ENCODE peak calls at places on chromosomes 4 and X, in eight cellular contexts. T is stomach, U is ovary, O is esophagus muscularis mucosa, F is K562, W is GM12878, V is suprapubic skin, L is tibial nerve. Y is an unnamed sample. For H3K4me1, the result is how much of the 10 kb centered on the place peaks cover.

GRCh38 chr4:24533364-24533763 is 51.0 kb downstream of the DHX15 start:
- DNase-seq in T (no peak), U (no peak), O (no peak), F (no peak), W (no peak), V (no peak), L (no peak), Y (no peak)

GRCh38 chr4:102439835-102440234 is 61.3 kb upstream of the NFKB1 start:
- DNase-seq in T (no peak), U (no peak), O (no peak), F (peak), W (no peak), V (no peak), L (peak), Y (no peak)

GRCh38 chr4:15899511-15899910 is 39.0 kb downstream of the FGFBP1 start:
- DNase-seq in T (no peak), U (no peak), O (no peak), F (no peak), W (no peak), V (no peak), L (no peak), Y (no peak)

GRCh38 chrX:2360731-2361130 is 140.0 kb downstream of the DHRSX start:
- DNase-seq in T (no peak), U (no peak), O (no peak), F (peak), W (no peak), V (no peak), L (no peak), Y (no peak)

GRCh38 chr4:152102184-152103000 is 341.6 kb upstream of the GATB start:
- DNase-seq in T (no peak), U (no peak), O (peak), F (no peak), W (no peak), V (no peak), L (no peak), Y (no peak)

GRCh38 chrX:39577976-39578962 is 519.5 kb downstream of the BCOR start:
- DNase-seq in T (peak), U (peak), O (no peak), F (no peak), W (peak), V (no peak), L (peak), Y (peak)

GRCh38 chrX:56782362-56782761 is 53.3 kb downstream of the NBDY start:
- DNase-seq in T (no peak), U (no peak), O (no peak), F (no peak), W (no peak), V (no peak), L (no peak), Y (no peak)

GRCh38 chrX:49137492-49137891 is 14.0 kb upstream of the GPKOW start:
- DNase-seq in T (no peak), U (no peak), O (no peak), F (no peak), W (no peak), V (no peak), L (no peak), Y (no peak)

GRCh38 chr4:6011686-6012085 is 6.5 kb downstream of the C4orf50 start:
- DNase-seq in T (peak), U (peak), O (no peak), F (no peak), W (no peak), V (no peak), L (no peak), Y (no peak)

GRCh38 chrX:10620121-10620699 is at the start of gene MID1:
- DNase-seq in T (peak), U (peak), O (no peak), F (no peak), W (no peak), V (peak), L (peak), Y (peak)

GRCh38 chr4:123649644-123650356 is 253.2 kb downstream of the SPRY1 start:
- DNase-seq in T (peak), U (no peak), O (no peak), F (no peak), W (no peak), V (peak), L (no peak), Y (peak)

GRCh38 chr4:15457401-15458201 is 12.1 kb upstream of the CC2D2A start:
- DNase-seq in T (no peak), U (no peak), O (peak), F (peak), W (peak), V (no peak), L (no peak), Y (no peak)

GRCh38 chr4:105387466-105387865 is 86.4 kb downstream of the PPA2 start:
- DNase-seq in T (no peak), U (no peak), O (no peak), F (no peak), W (no peak), V (no peak), L (no peak), Y (no peak)

GRCh38 chr4:25367004-25367621 is 9.9 kb upstream of the ANAPC4 start:
- DNase-seq in T (no peak), U (no peak), O (no peak), F (peak), W (no peak), V (no peak), L (no peak), Y (no peak)

GRCh38 chr4:39456946-39457763 is 1.6 kb downstream of the RPL9 start:
- DNase-seq in T (no peak), U (no peak), O (peak), F (no peak), W (no peak), V (no peak), L (no peak), Y (no peak)
- H3K4me1 ChIP-seq in T (half or more), U (under half), O (half or more), F (under half), W (under half), V (under half), L (under half), Y (under half)

GRCh38 chr4:23458061-23458460 is 431.8 kb downstream of the PPARGC1A start:
- DNase-seq in T (no peak), U (no peak), O (no peak), F (no peak), W (no peak), V (no peak), L (no peak), Y (no peak)

GRCh38 chr4:23456864-23457263 is 433.0 kb downstream of the PPARGC1A start:
- DNase-seq in T (no peak), U (no peak), O (no peak), F (no peak), W (no peak), V (no peak), L (no peak), Y (no peak)

DNA sequence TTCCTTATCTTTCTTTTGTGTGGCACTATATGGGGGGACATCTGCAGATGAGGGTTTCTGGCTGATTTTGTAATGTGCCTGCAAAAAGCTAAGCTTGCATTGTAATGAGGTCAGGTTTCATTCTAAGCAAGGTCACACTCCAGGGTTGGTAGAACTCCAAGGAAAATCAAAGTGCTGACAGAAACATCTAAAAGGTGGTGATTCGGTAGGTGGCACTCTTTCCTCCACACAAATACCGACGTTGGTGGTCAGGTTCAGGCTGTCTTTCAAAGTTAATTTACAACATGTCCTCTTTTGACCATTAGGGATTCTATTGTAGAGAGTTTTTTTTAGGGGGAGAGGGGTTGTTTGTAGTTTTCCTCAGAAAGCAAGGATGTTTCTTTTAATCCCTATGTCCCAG is 434.4 kb downstream of the PPARGC1A start:
- DNase-seq in T (no peak), U (no peak), O (no peak), F (no peak), W (no peak), V (no peak), L (no peak), Y (no peak)
- TF ChIP-seq CTCF in T (no peak), U (no peak), O (peak), F (no peak), W (no peak), V (no peak), L (no peak), Y (no peak)

GRCh38 chr4:128916832-128917231 is 107.3 kb downstream of the JADE1 start:
- DNase-seq in T (no peak), U (no peak), O (no peak), F (no peak), W (peak), V (no peak), L (peak), Y (peak)
- TF ChIP-seq EP300 in T (no peak), U (no peak), O (no peak), F (no peak), W (peak), V (no peak), L (peak), Y (no peak)

GRCh38 chr4:130359537-130359936 is 1263.6 kb downstream of the C4orf33 start:
- DNase-seq in T (no peak), U (no peak), O (no peak), F (peak), W (no peak), V (no peak), L (no peak), Y (no peak)
- H3K4me1 ChIP-seq in T (under half), U (under half), O (under half), F (under half), W (under half), V (under half), L (under half), Y (under half)

DNA sequence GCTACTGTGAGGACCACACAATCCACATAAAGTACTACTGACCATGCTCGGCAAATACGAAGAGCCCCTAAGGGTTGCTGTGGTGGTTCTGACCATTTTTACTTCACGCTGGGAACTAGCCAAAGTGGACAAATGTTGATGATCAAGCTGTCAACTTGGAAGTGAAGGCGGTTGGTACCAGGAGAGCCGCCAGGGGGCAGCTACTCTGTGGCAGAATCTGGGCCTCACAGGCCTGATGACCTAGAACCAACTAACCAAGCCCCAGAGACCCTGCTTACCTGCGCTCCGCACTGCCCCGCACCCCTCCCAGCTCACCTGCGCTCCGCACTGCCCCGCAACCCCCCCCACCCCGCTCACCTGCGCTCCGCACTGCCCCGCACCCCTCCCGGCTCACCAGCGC is 5.6 kb downstream of the GAK start:
- DNase-seq in T (peak), U (no peak), O (no peak), F (peak), W (no peak), V (no peak), L (no peak), Y (peak)
- TF ChIP-seq CTCF in T (peak), U (no peak), O (no peak), F (peak), W (no peak), V (no peak), L (no peak), Y (peak)

GRCh38 chr4:140986045-140986444 is 147.2 kb downstream of the RNF150 start:
- DNase-seq in T (no peak), U (no peak), O (no peak), F (no peak), W (no peak), V (no peak), L (no peak), Y (no peak)

GRCh38 chr4:140980426-140981200 is 152.7 kb downstream of the RNF150 start:
- DNase-seq in T (no peak), U (no peak), O (no peak), F (no peak), W (no peak), V (no peak), L (no peak), Y (no peak)

DNA sequence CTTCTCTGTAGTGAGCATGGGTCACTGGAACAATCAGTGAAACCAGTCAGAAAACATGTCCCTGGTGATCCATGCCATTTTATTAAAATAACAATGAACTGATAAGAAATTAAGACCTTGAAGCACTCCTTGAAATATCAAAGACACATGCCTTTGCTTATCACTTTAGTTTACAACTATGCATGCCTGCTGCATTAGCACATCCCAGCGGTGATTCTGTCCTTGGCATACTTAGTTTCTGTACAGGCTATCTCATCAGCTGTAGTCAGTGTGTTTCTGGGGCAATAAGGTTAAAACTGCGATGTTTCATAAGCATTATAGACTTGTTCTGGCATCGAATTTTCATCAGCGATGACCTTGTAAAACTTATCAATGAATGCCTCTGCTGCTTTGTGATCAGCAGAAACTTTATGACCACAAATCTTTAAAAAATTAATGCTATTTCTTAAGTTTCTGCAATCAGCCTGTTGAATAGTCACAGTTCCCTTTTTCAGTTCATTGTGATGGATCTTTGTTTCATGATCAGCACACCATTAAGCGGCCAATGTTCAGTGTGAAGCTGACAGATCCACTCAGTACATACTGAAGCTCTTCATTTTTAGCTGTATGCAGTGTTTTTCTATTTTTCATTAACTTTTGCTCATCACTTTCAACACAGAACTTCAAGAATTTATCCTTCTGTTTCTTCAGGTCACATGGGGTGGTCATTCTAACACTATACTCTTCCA is 150.5 kb downstream of the RNF150 start:
- DNase-seq in T (no peak), U (no peak), O (no peak), F (no peak), W (no peak), V (no peak), L (no peak), Y (no peak)
- TF ChIP-seq EP300 in T (no peak), U (no peak), O (no peak), F (no peak), W (no peak), V (no peak), L (no peak), Y (no peak)

GRCh38 chrX:23784487-23785301 is 1.7 kb downstream of the SAT1 start:
- DNase-seq in T (no peak), U (no peak), O (no peak), F (peak), W (no peak), V (no peak), L (no peak), Y (no peak)
- H3K4me1 ChIP-seq in T (under half), U (under half), O (under half), F (under half), W (under half), V (under half), L (under half), Y (under half)

Y was measured in transverse colon.